ENCODE peak calls at places on chromosome 11, in five cellular contexts. D is dorsolateral prefrontal cortex, T is chondrocyte, M is body of pancreas, H is IMR-90. A is an unnamed sample.
A peak's percentile ranks its signal among the peaks of the same experiment; 100 is the strongest.

GRCh38 chr11:124657922-124658321 is 15.6 kb downstream of the SIAE start:
- DNase-seq in M (no peak), D (no peak), T (no peak), H (no peak), A (no peak)

GRCh38 chr11:111748035-111748804 is 18.0 kb downstream of the PPP2R1B start:
- DNase-seq in T (no peak), D (peak; percentile 31), M (no peak), H (no peak), A (no peak)

GRCh38 chr11:13287026-13287425 is 9.4 kb downstream of the BMAL1 start:
- DNase-seq in M (no peak), T (no peak), H (no peak), D (no peak), A (no peak)

GRCh38 chr11:34519595-34520235 is 6.1 kb upstream of the ELF5 start:
- DNase-seq in H (no peak), M (no peak), D (no peak), T (no peak), A (no peak)

GRCh38 chr11:10885703-10886363 is 28.0 kb upstream of the ZBED5 start:
- DNase-seq in D (no peak), M (no peak), T (no peak), H (peak; percentile 90), A (no peak)

GRCh38 chr11:76798656-76799055 is 15.5 kb downstream of the TSKU start:
- DNase-seq in D (no peak), H (no peak), T (no peak), M (no peak), A (no peak)

GRCh38 chr11:129423426-129423825 is 47.8 kb downstream of the BARX2 start:
- DNase-seq in T (no peak), H (no peak), M (no peak), D (no peak), A (no peak)

GRCh38 chr11:10925149-10925926 is 67.5 kb upstream of the ZBED5 start:
- DNase-seq in T (no peak), D (no peak), M (no peak), H (no peak), A (no peak)

GRCh38 chr11:79353706-79354105 is 87.1 kb downstream of the TENM4 start:
- DNase-seq in D (no peak), T (no peak), H (peak; percentile 7), M (no peak), A (no peak)

GRCh38 chr11:2933376-2934056 is 4.3 kb upstream of the PHLDA2 start:
- DNase-seq in D (no peak), H (peak; percentile 75), M (peak; percentile 78), T (peak; percentile 92), A (no peak)

GRCh38 chr11:120306519-120307242 is 18.4 kb upstream of the TLCD5 start:
- DNase-seq in M (no peak), D (no peak), H (peak; percentile 91), T (no peak), A (no peak)

GRCh38 chr11:110199184-110199981 is 97.0 kb downstream of the RDX start:
- DNase-seq in D (no peak), H (peak; percentile 51), T (no peak), M (no peak), A (no peak)

GRCh38 chr11:23425379-23425778 is 565.1 kb upstream of the CCDC179 start:
- DNase-seq in D (no peak), T (no peak), M (no peak), H (peak; percentile 12), A (no peak)

GRCh38 chr11:16779436-16779835 is 41.0 kb downstream of the C11orf58 start:
- DNase-seq in M (peak; percentile 32), D (no peak), T (peak; percentile 72), H (no peak), A (no peak)

GRCh38 chr11:34234086-34234740 is 123.6 kb downstream of the ABTB2 start:
- DNase-seq in M (peak; percentile 60), T (no peak), D (no peak), H (peak; percentile 78), A (no peak)

GRCh38 chr11:57490456-57491248 is 24.9 kb downstream of the SLC43A1 start:
- DNase-seq in D (no peak), T (peak; percentile 32), H (peak; percentile 38), M (no peak), A (no peak)

GRCh38 chr11:43706631-43707030 is 26.1 kb downstream of the HSD17B12 start:
- DNase-seq in M (no peak), H (no peak), D (no peak), T (no peak), A (no peak)

GRCh38 chr11:43709689-43710088 is 29.2 kb downstream of the HSD17B12 start:
- DNase-seq in M (no peak), H (no peak), T (no peak), D (no peak), A (no peak)

GRCh38 chr11:43712676-43713075 is 32.1 kb downstream of the HSD17B12 start:
- DNase-seq in M (no peak), T (no peak), H (peak; percentile 89), D (no peak), A (no peak)

DNA sequence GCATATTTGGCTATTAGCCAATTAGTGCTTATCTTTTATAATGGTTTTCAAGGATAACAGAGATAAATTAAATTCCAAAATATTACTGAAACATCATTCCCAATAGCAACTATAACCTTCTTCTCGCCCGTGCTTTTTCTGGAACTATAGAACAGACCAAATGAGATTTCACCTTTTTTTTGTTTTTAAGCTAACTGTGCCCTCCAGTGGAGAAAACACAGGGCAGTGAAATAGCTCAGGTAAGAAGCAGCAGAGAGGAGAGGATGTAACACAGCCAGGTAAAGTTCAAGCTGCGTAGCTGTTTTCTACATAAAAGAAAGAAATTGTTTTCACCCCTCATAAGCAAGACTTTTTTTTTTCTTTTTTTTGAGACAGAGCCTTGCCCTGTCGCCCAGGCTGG is 28.2 kb downstream of the HSD17B12 start:
- DNase-seq in M (no peak), H (no peak), T (no peak), D (no peak), A (no peak)
- TF ChIP-seq CTCF in M (peak; percentile 21), H (peak; percentile 24), T (peak; percentile 61), D (peak; percentile 46), A (no peak)

GRCh38 chr11:65013692-65014145 is 241 bp upstream of the ARL2 start:
- DNase-seq in H (peak; percentile 87), D (peak; percentile 93), M (peak; percentile 91), T (no peak), A (peak; percentile 93)
- TF ChIP-seq CTCF in H (no peak), D (peak; percentile 62), M (peak; percentile 36), T (no peak), A (peak; percentile 91)

GRCh38 chr11:27847496-27847895 is 147.2 kb upstream of the BDNF start:
- DNase-seq in D (no peak), H (peak; percentile 14), M (no peak), T (no peak), A (no peak)

DNA sequence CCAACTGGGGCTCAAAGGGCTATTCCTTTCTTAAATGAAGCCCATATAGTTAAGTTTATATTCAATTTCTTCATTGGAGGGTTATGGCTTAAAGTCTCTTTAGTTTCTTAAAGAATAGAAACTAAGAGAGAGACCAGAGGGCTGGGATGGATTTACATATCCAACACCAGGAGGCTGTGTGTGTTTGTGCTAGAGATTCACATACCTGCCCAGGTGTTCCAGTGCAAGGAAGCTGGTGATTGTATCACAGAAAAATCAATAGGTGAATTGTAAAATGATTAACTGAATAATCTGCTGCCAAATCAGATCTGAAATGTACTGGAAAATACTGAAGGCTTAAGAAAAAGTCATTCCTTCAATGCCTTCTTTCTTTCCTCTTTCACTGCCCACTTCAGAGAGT is 148.2 kb upstream of the BDNF start:
- DNase-seq in H (no peak), T (no peak), D (no peak), M (peak; percentile 65), A (no peak)
- TF ChIP-seq CTCF in H (no peak), T (no peak), D (no peak), M (peak; percentile 49), A (no peak)

GRCh38 chr11:31798057-31799035 is 12.8 kb downstream of the PAX6 start:
- DNase-seq in T (no peak), M (no peak), D (no peak), H (no peak), A (peak; percentile 63)
- TF ChIP-seq CTCF in T (peak; percentile 68), M (peak; percentile 14), D (no peak), H (peak; percentile 24), A (no peak)

A was measured in endothelial cell.